ENCODE peak calls at places on chromosomes 3 and 15, in seven cellular contexts. Z is keratinocyte; K is heart right ventricle; B is stomach; W is mesenchymal stem cell; I is CD8-positive, alpha-beta memory T cell; Q is hepatocyte. R is an unnamed sample. For H3K4me1 and H3K27me3, the result is how much of the 10 kb centered on the place peaks cover.

GRCh38 chr3:43867673-43868072 is 176.9 kb downstream of the ABHD5 start:
- DNase-seq in Z (no peak), B (no peak), I (no peak), Q (no peak), K (no peak), W (peak), R (no peak)

GRCh38 chr15:37038716-37039106 is 61.6 kb downstream of the MEIS2 start:
- DNase-seq in Q (no peak), I (no peak), K (no peak), B (no peak), Z (no peak), W (no peak), R (peak)

GRCh38 chr3:133540896-133541674 is 32.4 kb upstream of the CDV3 start:
- DNase-seq in Q (peak), I (no peak), Z (peak), B (no peak), W (peak), K (no peak), R (no peak)

GRCh38 chr3:187281191-187281714 is 10.3 kb downstream of the MASP1 start:
- DNase-seq in W (peak), Z (no peak), B (no peak), Q (peak), I (no peak), K (no peak), R (no peak)

GRCh38 chr3:51391566-51392300 is 648 bp downstream of the RBM15B start:
- DNase-seq in W (peak), Q (peak), K (peak), B (peak), Z (no peak), I (peak), R (peak)

GRCh38 chr15:81184188-81184587 is 12.5 kb upstream of the IL16 start:
- DNase-seq in Z (no peak), I (no peak), Q (no peak), W (no peak), K (no peak), B (no peak), R (no peak)

GRCh38 chr3:112399064-112399463 is 66.1 kb downstream of the CD200 start:
- DNase-seq in Q (no peak), Z (no peak), I (no peak), K (no peak), B (no peak), W (no peak), R (no peak)

GRCh38 chr3:190116551-190117067 is 4.1 kb downstream of the P3H2 start:
- DNase-seq in Q (no peak), I (no peak), B (no peak), Z (peak), K (no peak), W (no peak), R (no peak)

GRCh38 chr3:72655758-72656157 is 192.5 kb downstream of the SHQ1 start:
- DNase-seq in K (no peak), B (no peak), Q (no peak), Z (no peak), W (no peak), I (no peak), R (no peak)

GRCh38 chr15:67092726-67093125 is 27.3 kb downstream of the SMAD3 start:
- DNase-seq in Q (no peak), W (peak), I (no peak), B (no peak), Z (no peak), K (no peak), R (no peak)

GRCh38 chr3:130354430-130354829 is 9.0 kb downstream of the COL6A5 start:
- DNase-seq in Z (no peak), I (no peak), W (no peak), Q (no peak), K (no peak), B (no peak), R (no peak)

GRCh38 chr3:56693750-56694149 is 10.7 kb upstream of the TASOR start:
- DNase-seq in K (no peak), I (no peak), Q (no peak), B (no peak), W (no peak), Z (no peak), R (no peak)

GRCh38 chr3:124824286-124824915 is 62.8 kb downstream of the ITGB5 start:
- DNase-seq in W (peak), I (no peak), Q (no peak), Z (no peak), B (no peak), K (no peak), R (no peak)

GRCh38 chr3:124829175-124829818 is 57.9 kb downstream of the ITGB5 start:
- DNase-seq in K (no peak), Z (no peak), B (no peak), I (no peak), Q (no peak), W (peak), R (no peak)

GRCh38 chr3:124829819-124830554 is 57.2 kb downstream of the ITGB5 start:
- DNase-seq in I (no peak), Z (no peak), B (no peak), Q (no peak), W (no peak), K (no peak), R (no peak)

GRCh38 chr3:124823648-124824047 is 63.5 kb downstream of the ITGB5 start:
- DNase-seq in I (no peak), Z (no peak), W (no peak), B (no peak), K (no peak), Q (no peak), R (no peak)

GRCh38 chr3:124826703-124827102 is 60.5 kb downstream of the ITGB5 start:
- DNase-seq in Z (no peak), K (no peak), Q (no peak), I (no peak), W (peak), B (no peak), R (no peak)
- H3K4me1 ChIP-seq in Z (under half), K (under half), Q (under half), I (under half), W (under half), B (under half), R (under half)

GRCh38 chr15:64245405-64245804 is 82.6 kb upstream of the PPIB start:
- DNase-seq in B (no peak), I (no peak), W (no peak), Z (no peak), Q (no peak), K (no peak), R (no peak)
- H3K4me3 ChIP-seq in B (no peak), I (no peak), W (no peak), Z (no peak), Q (no peak), K (no peak), R (no peak)

DNA sequence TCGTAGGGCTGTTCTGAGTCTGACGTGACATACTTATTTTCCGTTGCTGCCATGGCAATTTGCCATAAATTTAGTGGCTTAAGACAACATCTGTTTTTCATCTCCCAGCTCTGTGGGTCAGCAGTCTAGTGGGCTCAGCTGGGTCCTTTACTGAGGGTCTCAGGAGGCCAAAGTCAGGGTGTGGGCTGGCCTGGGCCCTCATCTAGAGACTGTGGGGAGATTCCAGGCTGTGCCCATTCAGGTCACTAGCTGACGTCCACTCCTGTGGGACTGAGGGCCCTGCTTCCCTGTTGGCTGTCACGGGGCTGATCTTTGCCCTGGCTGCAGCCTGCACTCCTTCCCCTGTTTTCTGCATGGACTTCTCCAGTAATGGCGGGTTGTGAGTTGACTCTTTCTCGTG is 19.1 kb downstream of the FGD5 start:
- DNase-seq in Q (peak), K (peak), Z (no peak), W (peak), I (no peak), B (no peak), R (no peak)
- H3K27me3 ChIP-seq in Q (under half), K (under half), Z (under half), W (half or more), I (under half), B (under half), R (under half)

GRCh38 chr15:85706779-85707518 is 87.8 kb downstream of the KLHL25 start:
- DNase-seq in B (no peak), Q (peak), Z (no peak), K (no peak), I (peak), W (peak), R (no peak)

GRCh38 chr15:85702321-85703230 is 92.1 kb downstream of the KLHL25 start:
- DNase-seq in B (no peak), I (peak), Q (no peak), Z (no peak), K (no peak), W (peak), R (no peak)

GRCh38 chr15:85704021-85704420 is 90.7 kb downstream of the KLHL25 start:
- DNase-seq in I (no peak), K (no peak), W (peak), B (no peak), Z (no peak), Q (no peak), R (no peak)

GRCh38 chr15:85707519-85708338 is 87.0 kb downstream of the KLHL25 start:
- DNase-seq in W (peak), K (no peak), Q (peak), Z (no peak), B (peak), I (no peak), R (no peak)

DNA sequence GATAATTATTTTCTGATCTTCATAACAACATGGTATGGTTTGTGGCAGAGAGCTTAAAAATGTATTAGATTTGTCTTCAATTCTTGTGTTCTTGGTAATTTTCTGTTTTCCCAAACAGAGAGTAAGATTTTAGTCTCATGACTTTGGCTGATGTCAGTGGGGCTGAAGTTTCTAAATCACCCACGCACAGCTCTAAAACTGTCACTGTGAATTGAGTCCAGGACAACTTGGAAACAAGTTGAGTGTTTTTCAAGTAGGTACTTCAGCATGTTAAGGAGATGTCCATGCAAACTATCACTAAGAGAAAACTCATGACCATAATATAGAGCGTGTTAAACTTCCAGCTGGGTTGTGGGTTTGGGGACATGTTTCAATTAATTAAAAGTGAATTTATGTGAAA is 90.0 kb downstream of the KLHL25 start:
- DNase-seq in W (peak), I (no peak), Z (no peak), B (no peak), K (no peak), Q (no peak), R (no peak)
- H3K4me1 ChIP-seq in W (under half), I (half or more), Z (under half), B (half or more), K (half or more), Q (half or more), R (under half)

GRCh38 chr15:58552505-58553364 is 120.9 kb downstream of the LIPC start:
- DNase-seq in W (no peak), I (no peak), Q (no peak), B (no peak), K (no peak), Z (no peak), R (no peak)
- H3K4me3 ChIP-seq in W (peak), I (no peak), Q (no peak), B (no peak), K (no peak), Z (no peak), R (no peak)